ENCODE peak calls at places on chromosomes 3 and 15, in seven cellular contexts. E is CD8-positive, alpha-beta memory T cell; D is right cardiac atrium; M is uterus; Y is CD4-positive, alpha-beta memory T cell; U is effector memory CD4-positive, alpha-beta T cell; R is testis. J is an unnamed sample. For H3K27me3, H3K4me1 and H3K9me3, the result is how much of the 10 kb centered on the place peaks cover.

GRCh38 chr15:88166330-88166993 is 90.1 kb downstream of the NTRK3 start:
- DNase-seq in E (no peak), Y (no peak), D (no peak), U (no peak), R (peak), M (no peak), J (no peak)

GRCh38 chr3:78455737-78456136 is 1312.1 kb downstream of the ROBO1 start:
- DNase-seq in E (no peak), Y (no peak), R (no peak), M (no peak), U (no peak), D (no peak), J (no peak)

GRCh38 chr3:139118835-139119234 is 74.1 kb upstream of the PRR23C start:
- DNase-seq in R (no peak), U (no peak), E (no peak), M (no peak), D (no peak), Y (no peak), J (no peak)

GRCh38 chr3:36993326-36994283 is at the start of gene MLH1:
- DNase-seq in E (peak), M (peak), D (peak), U (peak), Y (peak), R (peak), J (peak)

GRCh38 chr3:55641914-55642313 is 154.8 kb upstream of the WNT5A start:
- DNase-seq in D (no peak), Y (no peak), R (no peak), U (no peak), M (no peak), E (no peak), J (no peak)

GRCh38 chr15:39145854-39146253 is 435.0 kb upstream of the THBS1 start:
- DNase-seq in D (no peak), R (no peak), E (no peak), M (no peak), U (no peak), Y (no peak), J (no peak)

GRCh38 chr3:195873971-195874370 is 34.4 kb downstream of the TNK2 start:
- DNase-seq in E (no peak), Y (no peak), D (no peak), R (no peak), U (no peak), M (no peak), J (no peak)

GRCh38 chr3:141231923-141232861 is 567 bp downstream of the PXYLP1 start:
- DNase-seq in R (peak), E (peak), M (peak), Y (peak), D (peak), U (peak), J (peak)

GRCh38 chr3:194941360-194941955 is 255.8 kb downstream of the FAM43A start:
- DNase-seq in Y (no peak), R (no peak), U (no peak), M (no peak), D (no peak), E (no peak), J (no peak)

GRCh38 chr15:56892651-56893348 is 25.6 kb upstream of the TCF12 start:
- DNase-seq in D (no peak), E (no peak), U (no peak), M (no peak), R (no peak), Y (no peak), J (no peak)

GRCh38 chr15:68305420-68305871 is 27.9 kb downstream of the FEM1B start:
- DNase-seq in R (peak), M (peak), U (no peak), E (no peak), Y (no peak), D (no peak), J (no peak)

GRCh38 chr15:81959196-81959595 is 86.6 kb downstream of the MEX3B start:
- DNase-seq in R (no peak), E (no peak), M (no peak), D (no peak), Y (no peak), U (no peak), J (no peak)

GRCh38 chr15:39177561-39177960 is 403.3 kb upstream of the THBS1 start:
- DNase-seq in E (no peak), Y (no peak), M (no peak), D (no peak), U (no peak), R (no peak), J (no peak)

GRCh38 chr3:117398166-117398954 is 688.8 kb downstream of the TUSC7 start:
- DNase-seq in R (no peak), Y (no peak), U (no peak), E (no peak), M (no peak), D (peak), J (no peak)

GRCh38 chr15:65524226-65524625 is 6.0 kb upstream of the HACD3 start:
- DNase-seq in Y (no peak), R (no peak), D (no peak), M (no peak), U (no peak), E (no peak), J (no peak)

GRCh38 chr15:44790215-44790614 is 53.9 kb downstream of the TRIM69 start:
- DNase-seq in M (no peak), E (no peak), U (no peak), Y (no peak), D (no peak), R (no peak), J (no peak)

GRCh38 chr15:50181206-50181982 is 602 bp upstream of the SLC27A2 start:
- DNase-seq in D (no peak), M (no peak), E (no peak), Y (no peak), R (no peak), U (no peak), J (no peak)

GRCh38 chr3:71028802-71029201 is 554.7 kb downstream of the FOXP1 start:
- DNase-seq in R (no peak), Y (no peak), M (no peak), U (no peak), D (no peak), E (no peak), J (no peak)

GRCh38 chr15:84740691-84741090 is 7.7 kb upstream of the ZNF592 start:
- DNase-seq in D (no peak), M (no peak), R (no peak), Y (no peak), E (no peak), U (no peak), J (no peak)

GRCh38 chr3:189324538-189325138 is 152.9 kb downstream of the TPRG1 start:
- DNase-seq in E (peak), R (peak), D (peak), Y (peak), M (no peak), U (peak), J (peak)

GRCh38 chr15:47293763-47294162 is 423.5 kb upstream of the SEMA6D start:
- DNase-seq in M (peak), D (peak), U (no peak), Y (no peak), E (no peak), R (peak), J (no peak)

GRCh38 chr3:147367676-147368075 is 38.7 kb downstream of the ZIC4 start:
- DNase-seq in R (no peak), M (no peak), E (no peak), Y (no peak), D (no peak), U (no peak), J (no peak)

GRCh38 chr3:147365196-147366115 is 40.9 kb downstream of the ZIC4 start:
- DNase-seq in Y (no peak), R (no peak), M (no peak), E (no peak), D (no peak), U (no peak), J (no peak)

GRCh38 chr3:147368151-147368550 is 38.2 kb downstream of the ZIC4 start:
- DNase-seq in R (no peak), U (no peak), Y (no peak), E (no peak), D (no peak), M (no peak), J (no peak)

GRCh38 chr3:147361671-147362420 is 44.5 kb downstream of the ZIC4 start:
- DNase-seq in M (no peak), D (peak), E (no peak), R (peak), U (no peak), Y (no peak), J (no peak)

GRCh38 chr3:147364771-147365170 is 41.6 kb downstream of the ZIC4 start:
- DNase-seq in E (no peak), Y (no peak), M (no peak), U (no peak), D (no peak), R (no peak), J (no peak)
- H3K27me3 ChIP-seq in E (under half), Y (under half), M (under half), U (under half), D (under half), R (under half), J (under half)

DNA sequence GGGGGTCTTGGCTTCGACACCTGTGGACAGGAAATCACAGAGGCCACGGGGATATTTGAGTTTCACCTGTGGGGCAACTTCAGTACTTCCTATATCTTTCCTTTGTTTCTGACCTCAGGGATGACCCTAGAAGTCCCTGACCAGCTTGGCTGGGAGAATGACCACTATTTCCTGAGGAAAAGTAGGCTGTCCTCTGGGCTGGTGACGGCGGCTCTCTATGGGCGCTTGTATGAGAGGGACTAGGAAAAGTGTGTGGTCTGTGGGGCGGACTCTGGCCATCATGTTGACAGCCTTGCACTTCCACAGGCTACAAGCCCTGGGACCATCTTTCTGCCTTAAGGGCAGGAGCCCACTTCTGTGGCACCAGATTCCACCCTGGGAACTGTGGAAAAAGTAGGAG is 43.7 kb downstream of the BTD start:
- DNase-seq in E (no peak), D (no peak), R (no peak), M (no peak), Y (no peak), U (no peak), J (no peak)
- H3K4me1 ChIP-seq in E (under half), D (under half), R (under half), M (under half), Y (under half), U (under half), J (under half)

GRCh38 chr15:25173241-25174028 is 218.6 kb downstream of the SNRPN start:
- DNase-seq in R (no peak), Y (no peak), E (peak), M (peak), U (no peak), D (peak), J (no peak)
- H3K9me3 ChIP-seq in R (under half), Y (under half), E (under half), M (under half), U (under half), D (under half), J (under half)

DNA sequence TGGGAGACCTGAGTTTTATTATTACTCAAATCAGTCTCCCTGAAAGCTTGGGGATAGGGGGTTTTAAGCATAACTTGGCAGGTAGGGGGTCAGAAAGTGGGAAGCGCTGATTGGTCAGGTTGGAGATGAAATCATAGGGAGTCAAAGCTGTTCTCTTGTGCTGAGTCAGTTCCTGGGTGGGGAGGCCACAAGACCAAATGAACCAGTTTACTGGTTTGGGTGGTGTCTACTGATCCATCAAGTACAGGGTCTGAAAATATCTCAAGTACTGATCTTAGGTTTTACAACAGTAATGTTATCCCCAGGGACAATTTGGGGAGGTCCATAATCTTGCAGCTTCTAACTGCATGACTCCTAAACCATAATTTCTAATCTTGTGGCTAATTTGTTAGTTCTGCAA is 17.8 kb upstream of the IQCF6 start:
- DNase-seq in M (no peak), E (no peak), R (no peak), U (no peak), D (no peak), Y (no peak), J (no peak)
- H3K27me3 ChIP-seq in M (under half), E (under half), R (under half), U (under half), D (under half), Y (under half), J (under half)

GRCh38 chr15:76996076-76996525 is 1.2 kb downstream of the PSTPIP1 start:
- DNase-seq in D (no peak), E (peak), Y (no peak), R (no peak), M (no peak), U (no peak), J (no peak)
- H3K4me1 ChIP-seq in D (under half), E (half or more), Y (half or more), R (under half), M (under half), U (half or more), J (half or more)

GRCh38 chr15:25711691-25712090 is 151.4 kb downstream of the ATP10A start:
- DNase-seq in R (no peak), D (no peak), U (no peak), M (no peak), Y (no peak), E (no peak), J (no peak)
- H3K9me3 ChIP-seq in R (under half), D (under half), U (under half), M (under half), Y (under half), E (under half), J (under half)

DNA sequence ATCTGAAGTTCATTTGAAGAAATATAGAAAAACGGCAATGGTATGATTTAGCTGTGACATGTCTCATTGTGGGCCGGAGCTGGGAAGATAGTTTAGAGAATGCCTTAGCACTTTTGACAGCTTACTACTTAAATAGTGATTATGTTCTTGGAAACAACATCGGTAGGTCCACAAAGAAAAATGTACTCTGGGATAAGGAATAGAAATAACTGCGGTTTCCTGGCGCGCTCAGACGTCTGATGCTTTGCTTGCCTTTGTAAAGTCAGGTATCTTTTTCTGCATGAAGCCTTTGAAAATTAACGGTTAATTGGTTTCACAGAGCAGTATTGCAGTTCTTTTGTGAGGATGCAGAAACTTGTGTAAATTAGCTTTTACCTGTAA is 1.4 kb downstream of the USP3 start:
- DNase-seq in E (no peak), M (no peak), D (no peak), U (no peak), Y (no peak), R (no peak), J (no peak)
- H3K27me3 ChIP-seq in E (under half), M (under half), D (under half), U (under half), Y (under half), R (under half), J (under half)

GRCh38 chr3:149970716-149971402 is at the start of gene PFN2:
- DNase-seq in Y (peak), M (peak), R (peak), E (peak), D (peak), U (peak), J (peak)

GRCh38 chr3:149969110-149969944 is 1.4 kb downstream of the PFN2 start:
- DNase-seq in Y (no peak), D (peak), M (peak), R (peak), U (no peak), E (no peak), J (no peak)

GRCh38 chr3:149967067-149967685 is 3.5 kb downstream of the PFN2 start:
- DNase-seq in Y (peak), R (no peak), D (no peak), M (no peak), E (no peak), U (no peak), J (peak)

GRCh38 chr3:149969945-149970715 is 565 bp downstream of the PFN2 start:
- DNase-seq in U (peak), M (peak), D (peak), Y (peak), R (peak), E (peak), J (peak)

DNA sequence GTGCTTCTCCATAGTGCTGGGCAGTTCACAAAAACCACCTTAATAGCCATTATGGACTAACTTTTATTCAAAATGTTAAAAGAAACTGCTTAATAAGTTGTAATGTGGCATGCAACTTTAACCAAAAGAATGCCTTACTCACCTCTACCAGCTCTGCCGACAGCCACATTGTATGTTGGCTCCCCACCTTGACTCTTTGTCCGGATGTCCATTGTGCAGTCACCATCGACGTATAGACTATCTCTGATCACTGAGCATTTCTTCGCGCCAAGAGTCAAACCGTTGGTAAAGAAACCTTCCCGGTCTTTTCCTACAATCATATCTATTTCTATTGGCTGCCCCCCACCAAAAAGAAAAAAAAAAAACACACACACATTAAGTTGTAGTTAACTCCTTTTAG is 2.5 kb downstream of the PFN2 start:
- DNase-seq in Y (no peak), D (no peak), R (no peak), E (no peak), U (no peak), M (no peak), J (no peak)
- H3K4me1 ChIP-seq in Y (under half), D (under half), R (under half), E (under half), U (under half), M (under half), J (under half)

DNA sequence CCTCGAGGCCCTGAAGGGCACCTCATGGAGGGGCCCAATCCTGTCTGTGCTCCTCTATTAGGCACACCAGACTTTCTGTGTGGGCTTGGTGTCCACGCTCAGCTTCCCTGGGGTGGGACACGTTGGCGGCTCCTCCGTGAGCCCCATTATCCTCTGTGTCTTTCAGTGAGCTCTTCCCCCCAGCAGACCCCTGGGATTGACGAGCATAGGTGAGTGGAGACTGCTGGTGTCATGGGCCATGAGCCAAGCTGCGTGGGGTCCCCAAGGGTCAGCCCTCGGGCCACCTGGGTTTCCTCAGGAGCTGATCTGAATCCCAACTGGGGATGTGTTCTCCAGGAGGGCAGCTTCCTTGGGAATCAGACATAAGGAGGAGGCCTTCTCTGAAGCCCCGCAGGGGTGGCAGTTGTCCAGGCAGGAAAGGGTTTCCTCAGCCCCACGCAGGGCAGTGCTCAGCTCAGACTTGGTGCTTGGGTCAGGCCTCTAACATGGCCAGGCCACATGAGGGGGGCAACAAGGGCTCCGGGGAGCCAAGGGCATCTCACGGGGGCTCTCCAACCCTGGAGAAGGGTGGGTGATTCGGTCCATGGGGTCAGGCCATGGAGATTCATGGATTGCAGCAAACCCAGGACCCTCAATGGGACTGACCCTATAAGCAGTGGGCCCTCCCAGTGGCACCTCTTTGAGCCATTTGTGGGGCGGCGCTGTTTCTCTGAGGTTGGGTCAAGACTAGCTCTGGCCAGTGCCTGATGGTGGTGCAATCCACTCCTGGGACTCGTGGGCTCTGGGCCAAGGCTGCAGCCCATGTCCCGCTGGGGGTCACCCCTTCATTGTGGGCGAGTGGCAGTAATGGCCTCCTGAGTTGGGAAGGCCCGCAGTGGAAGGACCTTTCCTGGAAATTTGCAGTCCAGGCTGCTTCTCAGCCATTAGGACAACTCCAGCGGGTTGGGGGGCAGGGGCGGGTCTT is 222.5 kb downstream of the SNRPN start:
- DNase-seq in R (peak), D (peak), U (no peak), E (no peak), Y (no peak), M (peak), J (no peak)
- H3K9me3 ChIP-seq in R (under half), D (under half), U (under half), E (under half), Y (under half), M (under half), J (half or more)